ENCODE peak calls at places on chromosome 11, in six cellular contexts. T, H, E, N, F and A are unnamed samples. For H3K4me1 and H3K27me3, the result is how much of the 10 kb centered on the place peaks cover.

GRCh38 chr11:121318848-121319834 is 26.6 kb downstream of the SC5D start:
- DNase-seq in T (no peak), H (peak), E (peak), N (no peak), F (peak), A (no peak)

GRCh38 chr11:72173291-72173690 is 18.6 kb upstream of the FOLR1 start:
- DNase-seq in T (no peak), H (no peak), E (no peak), N (no peak), F (no peak), A (no peak)

GRCh38 chr11:108364159-108364558 is 103.2 kb downstream of the C11orf65 start:
- DNase-seq in T (no peak), H (no peak), E (no peak), N (no peak), F (no peak), A (no peak)

GRCh38 chr11:104968365-104968855 is at the start of gene CASP4:
- DNase-seq in T (no peak), H (peak), E (peak), N (no peak), F (no peak), A (no peak)

GRCh38 chr11:35714882-35715612 is 52.5 kb downstream of the TRIM44 start:
- DNase-seq in T (no peak), H (no peak), E (no peak), N (no peak), F (no peak), A (no peak)

GRCh38 chr11:105022998-105023397 is at the start of gene CASP5:
- DNase-seq in T (no peak), H (no peak), E (no peak), N (no peak), F (no peak), A (no peak)

GRCh38 chr11:57345555-57346151 is 7.5 kb downstream of the P2RX3 start:
- DNase-seq in T (peak), H (peak), E (peak), N (peak), F (peak), A (peak)

GRCh38 chr11:75073459-75074190 is 23.1 kb downstream of the OR2AT4 start:
- DNase-seq in T (no peak), H (no peak), E (no peak), N (no peak), F (peak), A (no peak)

GRCh38 chr11:14908214-14908880 is 16.3 kb upstream of the CYP2R1 start:
- DNase-seq in T (no peak), H (peak), E (peak), N (no peak), F (no peak), A (peak)

GRCh38 chr11:9264381-9265210 is 554 bp downstream of the DENND5A start:
- DNase-seq in T (peak), H (no peak), E (peak), N (peak), F (peak), A (peak)

GRCh38 chr11:87028688-87029087 is 9.0 kb upstream of the TMEM135 start:
- DNase-seq in T (no peak), H (no peak), E (no peak), N (no peak), F (no peak), A (no peak)

GRCh38 chr11:9250139-9250582 is 15.0 kb downstream of the DENND5A start:
- DNase-seq in T (no peak), H (no peak), E (no peak), N (no peak), F (no peak), A (no peak)

GRCh38 chr11:96050435-96051182 is 126.7 kb upstream of the MTMR2 start:
- DNase-seq in T (no peak), H (no peak), E (no peak), N (no peak), F (no peak), A (no peak)

GRCh38 chr11:108115495-108116140 is 5.7 kb upstream of the ACAT1 start:
- DNase-seq in T (peak), H (no peak), E (peak), N (peak), F (peak), A (no peak)

GRCh38 chr11:2089536-2090165 is 49.5 kb downstream of the IGF2 start:
- DNase-seq in T (no peak), H (peak), E (no peak), N (peak), F (peak), A (no peak)

GRCh38 chr11:116984186-116984585 is 114.0 kb downstream of the SIK3 start:
- DNase-seq in T (no peak), H (no peak), E (no peak), N (no peak), F (no peak), A (no peak)

GRCh38 chr11:7571640-7572000 is 57.8 kb downstream of the PPFIBP2 start:
- DNase-seq in T (peak), H (peak), E (peak), N (peak), F (peak), A (no peak)

GRCh38 chr11:10655931-10656576 is 37.5 kb downstream of the IRAG1 start:
- DNase-seq in T (no peak), H (no peak), E (no peak), N (no peak), F (no peak), A (no peak)

GRCh38 chr11:76783901-76784813 is 1.0 kb downstream of the TSKU start:
- DNase-seq in T (peak), H (peak), E (peak), N (peak), F (peak), A (no peak)

GRCh38 chr11:12287374-12288211 is 89.8 kb upstream of the PARVA start:
- DNase-seq in T (no peak), H (peak), E (no peak), N (peak), F (peak), A (no peak)

GRCh38 chr11:72241290-72241781 is 2.6 kb downstream of the PHOX2A start:
- DNase-seq in T (no peak), H (no peak), E (no peak), N (no peak), F (peak), A (no peak)

GRCh38 chr11:12543596-12544415 is 130.4 kb upstream of the TEAD1 start:
- DNase-seq in T (no peak), H (no peak), E (no peak), N (no peak), F (no peak), A (no peak)

GRCh38 chr11:88171982-88172381 is 3.3 kb downstream of the RAB38 start:
- DNase-seq in T (no peak), H (no peak), E (no peak), N (no peak), F (no peak), A (no peak)
- H3K4me1 ChIP-seq in T (under half), H (under half), E (under half), N (under half), F (under half), A (under half)

GRCh38 chr11:5507177-5507576 is 2.6 kb downstream of the UBQLN3 start:
- DNase-seq in T (no peak), H (no peak), E (no peak), N (no peak), F (no peak), A (no peak)
- TF ChIP-seq CTCF in T (no peak), H (peak), E (no peak), N (no peak), F (no peak), A (no peak)

GRCh38 chr11:31802000-31802551 is 9.0 kb downstream of the PAX6 start:
- DNase-seq in T (no peak), H (no peak), E (no peak), N (no peak), F (no peak), A (no peak)
- H3K27me3 ChIP-seq in T (half or more), H (under half), E (under half), N (half or more), F (half or more), A (half or more)

DNA sequence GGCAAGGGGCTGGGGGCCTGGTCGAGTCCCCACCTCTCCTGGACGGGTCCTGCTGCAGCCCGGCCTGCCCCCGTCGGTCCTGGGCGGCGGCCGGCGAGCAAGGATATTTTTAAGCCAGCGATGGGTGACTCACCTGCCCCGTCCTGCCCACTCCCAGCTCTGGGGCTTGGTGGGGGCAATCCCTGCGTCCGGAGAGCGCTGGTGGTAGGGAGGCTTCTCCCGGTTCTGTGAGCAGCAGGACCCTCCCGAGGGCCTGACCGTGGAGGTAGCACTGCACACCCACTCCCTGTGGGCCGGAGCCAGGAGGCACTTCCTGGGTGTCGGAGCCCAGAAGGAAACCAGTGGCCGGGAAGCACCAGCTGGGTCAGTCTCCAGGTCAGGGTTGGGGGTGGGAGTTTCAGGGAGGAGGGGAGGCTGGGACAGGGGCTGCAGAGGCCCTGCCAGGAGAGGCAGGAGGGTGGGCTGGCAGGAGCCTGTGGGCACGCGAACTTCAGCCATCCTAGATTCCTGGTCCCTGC is 467 bp downstream of the EPS8L2 start:
- DNase-seq in T (peak), H (no peak), E (peak), N (no peak), F (no peak), A (no peak)
- H3K4me1 ChIP-seq in T (under half), H (under half), E (half or more), N (under half), F (under half), A (under half)